ENCODE peak calls at places on chromosomes 3 and 15, in eight cellular contexts. One of them, this sample, is unnamed.

GRCh38 chr3:20039082-20039764 is 1.0 kb upstream of the KAT2B start:
- DNase-seq in dorsolateral prefrontal cortex: no peak
- DNase-seq in uterus: no peak
- DNase-seq in breast epithelium: no peak
- DNase-seq in neural progenitor cell: peak
- DNase-seq in cardiac muscle cell: no peak
- DNase-seq in AG09309: no peak
- DNase-seq in fibroblast of mammary gland: no peak
- DNase-seq in this sample: no peak

GRCh38 chr3:31704651-31705179 is 172.0 kb downstream of the STT3B start:
- DNase-seq in dorsolateral prefrontal cortex: no peak
- DNase-seq in uterus: no peak
- DNase-seq in breast epithelium: peak
- DNase-seq in neural progenitor cell: no peak
- DNase-seq in cardiac muscle cell: no peak
- DNase-seq in AG09309: peak
- DNase-seq in fibroblast of mammary gland: peak
- DNase-seq in this sample: no peak

GRCh38 chr3:33364531-33365128 is 75.6 kb downstream of the UBP1 start:
- DNase-seq in dorsolateral prefrontal cortex: no peak
- DNase-seq in uterus: no peak
- DNase-seq in breast epithelium: no peak
- DNase-seq in neural progenitor cell: no peak
- DNase-seq in cardiac muscle cell: no peak
- DNase-seq in AG09309: peak
- DNase-seq in fibroblast of mammary gland: peak
- DNase-seq in this sample: no peak

GRCh38 chr3:194099215-194099614 is 36.7 kb upstream of the HES1 start:
- DNase-seq in dorsolateral prefrontal cortex: no peak
- DNase-seq in uterus: no peak
- DNase-seq in breast epithelium: no peak
- DNase-seq in neural progenitor cell: no peak
- DNase-seq in cardiac muscle cell: no peak
- DNase-seq in AG09309: no peak
- DNase-seq in fibroblast of mammary gland: no peak
- DNase-seq in this sample: no peak

GRCh38 chr3:164192974-164193373 is 885.3 kb downstream of the SI start:
- DNase-seq in dorsolateral prefrontal cortex: no peak
- DNase-seq in uterus: no peak
- DNase-seq in breast epithelium: no peak
- DNase-seq in neural progenitor cell: no peak
- DNase-seq in cardiac muscle cell: no peak
- DNase-seq in AG09309: no peak
- DNase-seq in fibroblast of mammary gland: no peak
- DNase-seq in this sample: no peak

GRCh38 chr3:16300881-16301359 is 35.9 kb downstream of the OXNAD1 start:
- DNase-seq in dorsolateral prefrontal cortex: no peak
- DNase-seq in uterus: no peak
- DNase-seq in breast epithelium: no peak
- DNase-seq in neural progenitor cell: no peak
- DNase-seq in cardiac muscle cell: no peak
- DNase-seq in AG09309: no peak
- DNase-seq in fibroblast of mammary gland: no peak
- DNase-seq in this sample: no peak

GRCh38 chr15:56871180-56871579 is 47.3 kb upstream of the TCF12 start:
- DNase-seq in dorsolateral prefrontal cortex: no peak
- DNase-seq in uterus: no peak
- DNase-seq in breast epithelium: no peak
- DNase-seq in neural progenitor cell: no peak
- DNase-seq in cardiac muscle cell: peak
- DNase-seq in AG09309: peak
- DNase-seq in fibroblast of mammary gland: peak
- DNase-seq in this sample: no peak

GRCh38 chr3:197465996-197466549 is 89.7 kb downstream of the BDH1 start:
- DNase-seq in dorsolateral prefrontal cortex: no peak
- DNase-seq in uterus: no peak
- DNase-seq in breast epithelium: no peak
- DNase-seq in neural progenitor cell: no peak
- DNase-seq in cardiac muscle cell: peak
- DNase-seq in AG09309: no peak
- DNase-seq in fibroblast of mammary gland: peak
- DNase-seq in this sample: no peak

GRCh38 chr3:188568750-188569149 is 414.8 kb downstream of the LPP start:
- DNase-seq in dorsolateral prefrontal cortex: no peak
- DNase-seq in uterus: no peak
- DNase-seq in breast epithelium: no peak
- DNase-seq in neural progenitor cell: no peak
- DNase-seq in cardiac muscle cell: peak
- DNase-seq in AG09309: no peak
- DNase-seq in fibroblast of mammary gland: no peak
- DNase-seq in this sample: no peak

GRCh38 chr3:158160958-158161357 is 51.1 kb downstream of the RSRC1 start:
- DNase-seq in dorsolateral prefrontal cortex: no peak
- DNase-seq in uterus: no peak
- DNase-seq in breast epithelium: no peak
- DNase-seq in neural progenitor cell: no peak
- DNase-seq in cardiac muscle cell: peak
- DNase-seq in AG09309: peak
- DNase-seq in fibroblast of mammary gland: peak
- DNase-seq in this sample: no peak

GRCh38 chr3:89488800-89489580 is 381.6 kb downstream of the EPHA3 start:
- DNase-seq in dorsolateral prefrontal cortex: no peak
- DNase-seq in uterus: no peak
- DNase-seq in breast epithelium: no peak
- DNase-seq in neural progenitor cell: no peak
- DNase-seq in cardiac muscle cell: peak
- DNase-seq in AG09309: no peak
- DNase-seq in fibroblast of mammary gland: no peak
- DNase-seq in this sample: no peak

GRCh38 chr15:98855815-98856539 is 151.6 kb downstream of the PGPEP1L start:
- DNase-seq in dorsolateral prefrontal cortex: no peak
- DNase-seq in uterus: no peak
- DNase-seq in breast epithelium: no peak
- DNase-seq in neural progenitor cell: peak
- DNase-seq in cardiac muscle cell: no peak
- DNase-seq in AG09309: no peak
- DNase-seq in fibroblast of mammary gland: no peak
- DNase-seq in this sample: no peak

GRCh38 chr15:83206387-83206970 is 1.1 kb downstream of the HDGFL3 start:
- DNase-seq in dorsolateral prefrontal cortex: no peak
- DNase-seq in uterus: no peak
- DNase-seq in breast epithelium: no peak
- DNase-seq in neural progenitor cell: no peak
- DNase-seq in cardiac muscle cell: no peak
- DNase-seq in AG09309: no peak
- DNase-seq in fibroblast of mammary gland: no peak
- DNase-seq in this sample: peak

GRCh38 chr3:189404036-189404435 is 227.2 kb upstream of the TP63 start:
- DNase-seq in dorsolateral prefrontal cortex: no peak
- DNase-seq in uterus: no peak
- DNase-seq in breast epithelium: no peak
- DNase-seq in neural progenitor cell: no peak
- DNase-seq in cardiac muscle cell: no peak
- DNase-seq in AG09309: no peak
- DNase-seq in fibroblast of mammary gland: no peak
- DNase-seq in this sample: no peak

GRCh38 chr3:46566040-46566631 is at the start of gene LRRC2:
- DNase-seq in dorsolateral prefrontal cortex: no peak
- DNase-seq in uterus: peak
- DNase-seq in breast epithelium: no peak
- DNase-seq in neural progenitor cell: peak
- DNase-seq in cardiac muscle cell: peak
- DNase-seq in AG09309: peak
- DNase-seq in fibroblast of mammary gland: peak
- DNase-seq in this sample: no peak

GRCh38 chr15:74780983-74781672 is 752 bp upstream of the CSK start:
- DNase-seq in dorsolateral prefrontal cortex: no peak
- DNase-seq in uterus: no peak
- DNase-seq in breast epithelium: no peak
- DNase-seq in neural progenitor cell: no peak
- DNase-seq in cardiac muscle cell: peak
- DNase-seq in AG09309: no peak
- DNase-seq in fibroblast of mammary gland: peak
- DNase-seq in this sample: no peak

GRCh38 chr3:108250626-108251025 is 28.4 kb upstream of the IFT57 start:
- DNase-seq in dorsolateral prefrontal cortex: no peak
- DNase-seq in uterus: no peak
- DNase-seq in breast epithelium: no peak
- DNase-seq in neural progenitor cell: no peak
- DNase-seq in cardiac muscle cell: peak
- DNase-seq in AG09309: no peak
- DNase-seq in fibroblast of mammary gland: peak
- DNase-seq in this sample: no peak

GRCh38 chr3:4980229-4981159 is 1.3 kb downstream of the BHLHE40 start:
- DNase-seq in dorsolateral prefrontal cortex: peak
- DNase-seq in uterus: peak
- DNase-seq in breast epithelium: peak
- DNase-seq in neural progenitor cell: peak
- DNase-seq in cardiac muscle cell: peak
- DNase-seq in AG09309: peak
- DNase-seq in fibroblast of mammary gland: peak
- DNase-seq in this sample: no peak

GRCh38 chr15:91186892-91187644 is 87.0 kb downstream of the SV2B start:
- DNase-seq in dorsolateral prefrontal cortex: no peak
- DNase-seq in uterus: no peak
- DNase-seq in breast epithelium: no peak
- DNase-seq in neural progenitor cell: peak
- DNase-seq in cardiac muscle cell: peak
- DNase-seq in AG09309: no peak
- DNase-seq in fibroblast of mammary gland: peak
- DNase-seq in this sample: peak

GRCh38 chr15:63374686-63375520 is 6.7 kb downstream of the CA12 start:
- DNase-seq in dorsolateral prefrontal cortex: peak
- DNase-seq in uterus: peak
- DNase-seq in breast epithelium: peak
- DNase-seq in neural progenitor cell: no peak
- DNase-seq in cardiac muscle cell: peak
- DNase-seq in AG09309: no peak
- DNase-seq in fibroblast of mammary gland: peak
- DNase-seq in this sample: no peak

GRCh38 chr3:178001670-178002101 is 534.5 kb upstream of the KCNMB2 start:
- DNase-seq in dorsolateral prefrontal cortex: no peak
- DNase-seq in uterus: no peak
- DNase-seq in breast epithelium: no peak
- DNase-seq in neural progenitor cell: no peak
- DNase-seq in cardiac muscle cell: peak
- DNase-seq in AG09309: no peak
- DNase-seq in fibroblast of mammary gland: no peak
- DNase-seq in this sample: no peak

GRCh38 chr3:139120336-139120971 is 75.8 kb upstream of the PRR23C start:
- DNase-seq in dorsolateral prefrontal cortex: no peak
- DNase-seq in uterus: no peak
- DNase-seq in breast epithelium: no peak
- DNase-seq in neural progenitor cell: no peak
- DNase-seq in cardiac muscle cell: peak
- DNase-seq in AG09309: peak
- DNase-seq in fibroblast of mammary gland: peak
- DNase-seq in this sample: no peak
- H3K4me3 ChIP-seq in dorsolateral prefrontal cortex: no peak
- H3K4me3 ChIP-seq in uterus: no peak
- H3K4me3 ChIP-seq in breast epithelium: no peak
- H3K4me3 ChIP-seq in neural progenitor cell: no peak
- H3K4me3 ChIP-seq in cardiac muscle cell: no peak
- H3K4me3 ChIP-seq in AG09309: no peak
- H3K4me3 ChIP-seq in fibroblast of mammary gland: no peak
- H3K4me3 ChIP-seq in this sample: no peak

GRCh38 chr15:97521894-97522293 is 438.6 kb upstream of the ARRDC4 start:
- DNase-seq in dorsolateral prefrontal cortex: peak
- DNase-seq in uterus: no peak
- DNase-seq in breast epithelium: no peak
- DNase-seq in neural progenitor cell: peak
- DNase-seq in cardiac muscle cell: peak
- DNase-seq in AG09309: no peak
- DNase-seq in fibroblast of mammary gland: no peak
- DNase-seq in this sample: no peak
- H3K4me3 ChIP-seq in dorsolateral prefrontal cortex: peak
- H3K4me3 ChIP-seq in uterus: no peak
- H3K4me3 ChIP-seq in breast epithelium: peak
- H3K4me3 ChIP-seq in neural progenitor cell: no peak
- H3K4me3 ChIP-seq in cardiac muscle cell: no peak
- H3K4me3 ChIP-seq in AG09309: no peak
- H3K4me3 ChIP-seq in fibroblast of mammary gland: no peak
- H3K4me3 ChIP-seq in this sample: no peak

DNA sequence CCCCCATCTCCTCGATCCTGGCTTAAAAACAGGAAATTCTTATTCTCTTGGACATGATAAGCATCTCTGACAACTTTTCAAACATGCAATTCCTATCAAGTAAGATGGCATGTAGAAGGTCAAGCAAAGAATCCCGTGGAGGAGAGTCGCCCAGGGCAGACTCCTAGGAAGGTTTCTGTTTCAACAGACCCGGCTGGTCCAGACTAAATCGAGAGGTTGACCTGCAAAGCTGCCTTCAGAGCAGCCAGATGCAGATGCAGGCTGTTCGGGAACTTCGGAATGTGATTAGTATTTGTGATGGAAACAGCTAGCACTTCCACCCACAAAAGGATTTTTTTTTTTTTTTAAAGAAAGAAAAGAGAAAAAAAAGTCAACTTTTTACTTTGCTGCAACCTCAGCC is 216.8 kb downstream of the NR1D2 start:
- DNase-seq in dorsolateral prefrontal cortex: no peak
- DNase-seq in uterus: no peak
- DNase-seq in breast epithelium: no peak
- DNase-seq in neural progenitor cell: peak
- DNase-seq in cardiac muscle cell: peak
- DNase-seq in AG09309: no peak
- DNase-seq in fibroblast of mammary gland: no peak
- DNase-seq in this sample: peak
- H3K4me3 ChIP-seq in dorsolateral prefrontal cortex: no peak
- H3K4me3 ChIP-seq in uterus: no peak
- H3K4me3 ChIP-seq in breast epithelium: no peak
- H3K4me3 ChIP-seq in neural progenitor cell: no peak
- H3K4me3 ChIP-seq in cardiac muscle cell: no peak
- H3K4me3 ChIP-seq in AG09309: no peak
- H3K4me3 ChIP-seq in fibroblast of mammary gland: no peak
- H3K4me3 ChIP-seq in this sample: no peak

GRCh38 chr3:48696156-48696555 is 10.4 kb upstream of the NCKIPSD start:
- DNase-seq in dorsolateral prefrontal cortex: no peak
- DNase-seq in uterus: no peak
- DNase-seq in breast epithelium: no peak
- DNase-seq in neural progenitor cell: no peak
- DNase-seq in cardiac muscle cell: no peak
- DNase-seq in AG09309: no peak
- DNase-seq in fibroblast of mammary gland: no peak
- DNase-seq in this sample: no peak

GRCh38 chr3:48692551-48692950 is 6.8 kb upstream of the NCKIPSD start:
- DNase-seq in dorsolateral prefrontal cortex: no peak
- DNase-seq in uterus: no peak
- DNase-seq in breast epithelium: no peak
- DNase-seq in neural progenitor cell: no peak
- DNase-seq in cardiac muscle cell: no peak
- DNase-seq in AG09309: no peak
- DNase-seq in fibroblast of mammary gland: no peak
- DNase-seq in this sample: no peak

GRCh38 chr3:48693826-48694225 is 8.1 kb upstream of the NCKIPSD start:
- DNase-seq in dorsolateral prefrontal cortex: no peak
- DNase-seq in uterus: no peak
- DNase-seq in breast epithelium: no peak
- DNase-seq in neural progenitor cell: no peak
- DNase-seq in cardiac muscle cell: no peak
- DNase-seq in AG09309: no peak
- DNase-seq in fibroblast of mammary gland: no peak
- DNase-seq in this sample: no peak

GRCh38 chr3:48695113-48695753 is 9.5 kb upstream of the NCKIPSD start:
- DNase-seq in dorsolateral prefrontal cortex: no peak
- DNase-seq in uterus: peak
- DNase-seq in breast epithelium: peak
- DNase-seq in neural progenitor cell: peak
- DNase-seq in cardiac muscle cell: peak
- DNase-seq in AG09309: no peak
- DNase-seq in fibroblast of mammary gland: peak
- DNase-seq in this sample: peak

GRCh38 chr3:48694610-48695051 is 8.9 kb upstream of the NCKIPSD start:
- DNase-seq in dorsolateral prefrontal cortex: peak
- DNase-seq in uterus: peak
- DNase-seq in breast epithelium: peak
- DNase-seq in neural progenitor cell: no peak
- DNase-seq in cardiac muscle cell: peak
- DNase-seq in AG09309: peak
- DNase-seq in fibroblast of mammary gland: peak
- DNase-seq in this sample: no peak
- H3K4me3 ChIP-seq in dorsolateral prefrontal cortex: peak
- H3K4me3 ChIP-seq in uterus: peak
- H3K4me3 ChIP-seq in breast epithelium: peak
- H3K4me3 ChIP-seq in neural progenitor cell: no peak
- H3K4me3 ChIP-seq in cardiac muscle cell: no peak
- H3K4me3 ChIP-seq in AG09309: peak
- H3K4me3 ChIP-seq in fibroblast of mammary gland: peak
- H3K4me3 ChIP-seq in this sample: peak